ENCODE peak calls at places on chromosomes 1 and 21, in six cellular contexts. I, L, U, T, D and X are unnamed samples.
A peak's percentile ranks its signal among the peaks of the same experiment; 100 is the strongest.

GRCh38 chr1:80318108-80318507 is 1311.6 kb upstream of the ADGRL4 start:
- DNase-seq in I (no peak), L (no peak), U (no peak), T (no peak), D (no peak), X (no peak)

GRCh38 chr1:119136401-119136800 is 4.1 kb downstream of the WARS2 start:
- DNase-seq in I (no peak), L (peak; percentile 18), U (no peak), T (no peak), D (no peak), X (no peak)

GRCh38 chr1:41727749-41728115 is 191.0 kb downstream of the HIVEP3 start:
- DNase-seq in I (no peak), L (no peak), U (peak; percentile 56), T (no peak), D (no peak), X (no peak)

GRCh38 chr1:119327436-119328155 is 41.0 kb upstream of the HAO2 start:
- DNase-seq in I (peak; percentile 16), L (peak; percentile 17), U (peak; percentile 96), T (no peak), D (peak; percentile 74), X (peak; percentile 19)

GRCh38 chr1:220990417-220991337 is 111.4 kb downstream of the HLX start:
- DNase-seq in I (peak; percentile 64), L (peak; percentile 81), U (no peak), T (no peak), D (no peak), X (no peak)

GRCh38 chr1:236154126-236154525 is 11.8 kb downstream of the GPR137B start:
- DNase-seq in I (no peak), L (no peak), U (no peak), T (no peak), D (no peak), X (no peak)

GRCh38 chr1:2326524-2326923 is 64.8 kb downstream of the MORN1 start:
- DNase-seq in I (no peak), L (no peak), U (no peak), T (no peak), D (no peak), X (no peak)

GRCh38 chr1:111507411-111508201 is 4.2 kb upstream of the ADORA3 start:
- DNase-seq in I (peak; percentile 32), L (peak; percentile 54), U (peak; percentile 89), T (peak; percentile 97), D (peak; percentile 86), X (peak; percentile 66)

GRCh38 chr1:164787834-164788231 is 228.8 kb downstream of the PBX1 start:
- DNase-seq in I (no peak), L (no peak), U (no peak), T (no peak), D (no peak), X (no peak)

GRCh38 chr1:196115641-196116040 is 492.6 kb downstream of the KCNT2 start:
- DNase-seq in I (peak; percentile 79), L (peak; percentile 81), U (no peak), T (no peak), D (no peak), X (no peak)

GRCh38 chr1:225437710-225438437 is 10.0 kb upstream of the LBR start:
- DNase-seq in I (peak; percentile 38), L (peak; percentile 57), U (peak; percentile 73), T (no peak), D (peak; percentile 58), X (no peak)

GRCh38 chr1:38028671-38029070 is 16.1 kb downstream of the UTP11 start:
- DNase-seq in I (no peak), L (no peak), U (peak; percentile 51), T (no peak), D (peak; percentile 43), X (no peak)

GRCh38 chr1:67850611-67851075 is 17.4 kb upstream of the GNG12 start:
- DNase-seq in I (peak; percentile 85), L (peak; percentile 92), U (peak; percentile 87), T (no peak), D (no peak), X (no peak)

GRCh38 chr1:55250399-55251075 is 35.4 kb upstream of the USP24 start:
- DNase-seq in I (no peak), L (no peak), U (no peak), T (no peak), D (no peak), X (no peak)

GRCh38 chr1:39407889-39408640 is 83.4 kb upstream of the BMP8A start:
- DNase-seq in I (peak; percentile 18), L (no peak), U (no peak), T (no peak), D (peak; percentile 44), X (no peak)

GRCh38 chr1:84687703-84688460 is 2.4 kb downstream of the SSX2IP start:
- DNase-seq in I (peak; percentile 27), L (no peak), U (no peak), T (peak; percentile 19), D (no peak), X (no peak)

GRCh38 chr1:19840228-19840627 is 25.1 kb upstream of the RNF186 start:
- DNase-seq in I (no peak), L (no peak), U (no peak), T (no peak), D (no peak), X (no peak)

GRCh38 chr21:41763398-41763931 is 3.4 kb downstream of the RIPK4 start:
- DNase-seq in I (no peak), L (no peak), U (no peak), T (no peak), D (no peak), X (no peak)

GRCh38 chr1:154971341-154971998 is 923 bp upstream of the SHC1 start:
- DNase-seq in I (no peak), L (no peak), U (peak; percentile 85), T (no peak), D (no peak), X (no peak)

GRCh38 chr1:17158961-17159360 is 39.7 kb upstream of the PADI2 start:
- DNase-seq in I (no peak), L (no peak), U (no peak), T (no peak), D (no peak), X (no peak)

GRCh38 chr1:10338047-10338446 is 60.8 kb upstream of the PGD start:
- DNase-seq in I (peak; percentile 40), L (peak; percentile 52), U (peak; percentile 69), T (peak; percentile 59), D (peak; percentile 61), X (no peak)

GRCh38 chr21:31173881-31174555 is 135.7 kb upstream of the KRTAP19-8 start:
- DNase-seq in I (no peak), L (peak; percentile 8), U (no peak), T (no peak), D (no peak), X (no peak)

GRCh38 chr1:203173566-203173965 is 2.1 kb downstream of the MYBPH start:
- DNase-seq in I (no peak), L (no peak), U (no peak), T (peak; percentile 19), D (no peak), X (peak; percentile 32)

GRCh38 chr1:118978914-118979701 is 9.0 kb downstream of the TBX15 start:
- DNase-seq in I (no peak), L (no peak), U (no peak), T (no peak), D (no peak), X (no peak)

DNA sequence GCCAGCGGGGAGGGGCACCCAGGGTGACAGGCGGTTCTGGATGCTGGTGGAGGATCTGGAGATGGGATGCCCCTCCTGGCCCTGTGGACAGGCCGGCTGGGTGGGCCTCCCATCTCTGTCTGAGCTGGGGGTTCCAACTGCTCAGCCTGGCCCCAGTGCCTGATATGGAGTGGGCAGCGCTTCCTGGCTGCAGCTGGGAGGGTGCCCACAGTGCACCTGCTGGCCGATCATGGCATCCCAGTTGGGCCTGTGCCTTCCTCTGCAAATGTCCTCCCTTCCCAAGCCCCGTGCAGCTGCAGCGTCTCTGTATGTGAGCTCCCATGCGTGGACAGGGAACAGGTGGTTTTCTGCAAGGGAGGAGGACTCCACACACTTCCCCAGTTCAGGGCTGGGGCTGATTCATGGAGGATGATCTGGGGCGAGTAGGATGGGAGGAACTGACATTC is 2.1 kb downstream of the PFKL start:
- DNase-seq in I (no peak), L (no peak), U (no peak), T (peak; percentile 44), D (no peak), X (no peak)
- TF ChIP-seq CTCF in I (no peak), L (no peak), U (no peak), T (no peak), D (peak; percentile 18), X (no peak)

GRCh38 chr1:7224081-7224534 is 438.9 kb downstream of the CAMTA1 start:
- DNase-seq in I (no peak), L (peak; percentile 15), U (no peak), T (no peak), D (no peak), X (no peak)

GRCh38 chr1:7225711-7226505 is 440.7 kb downstream of the CAMTA1 start:
- DNase-seq in I (no peak), L (no peak), U (no peak), T (no peak), D (no peak), X (no peak)

GRCh38 chr1:7222616-7223015 is 437.4 kb downstream of the CAMTA1 start:
- DNase-seq in I (no peak), L (no peak), U (no peak), T (no peak), D (no peak), X (no peak)

GRCh38 chr1:7223334-7224080 is 438.3 kb downstream of the CAMTA1 start:
- DNase-seq in I (peak; percentile 89), L (peak; percentile 90), U (no peak), T (no peak), D (no peak), X (no peak)

GRCh38 chr1:7224644-7225043 is 439.4 kb downstream of the CAMTA1 start:
- DNase-seq in I (no peak), L (no peak), U (no peak), T (no peak), D (peak; percentile 72), X (no peak)
- TF ChIP-seq CTCF in I (no peak), L (no peak), U (no peak), T (no peak), D (peak; percentile 62), X (no peak)

GRCh38 chr1:23198373-23198772 is 18.9 kb downstream of the HTR1D start:
- DNase-seq in I (peak; percentile 92), L (peak; percentile 95), U (no peak), T (no peak), D (no peak), X (no peak)
- TF ChIP-seq CTCF in I (no peak), L (no peak), U (no peak), T (no peak), D (no peak), X (no peak)

GRCh38 chr1:215566556-215567490 is at the start of gene KCTD3:
- DNase-seq in I (peak; percentile 65), L (peak; percentile 78), U (peak; percentile 89), T (no peak), D (peak; percentile 81), X (peak; percentile 40)
- TF ChIP-seq CTCF in I (no peak), L (no peak), U (no peak), T (no peak), D (no peak), X (no peak)

DNA sequence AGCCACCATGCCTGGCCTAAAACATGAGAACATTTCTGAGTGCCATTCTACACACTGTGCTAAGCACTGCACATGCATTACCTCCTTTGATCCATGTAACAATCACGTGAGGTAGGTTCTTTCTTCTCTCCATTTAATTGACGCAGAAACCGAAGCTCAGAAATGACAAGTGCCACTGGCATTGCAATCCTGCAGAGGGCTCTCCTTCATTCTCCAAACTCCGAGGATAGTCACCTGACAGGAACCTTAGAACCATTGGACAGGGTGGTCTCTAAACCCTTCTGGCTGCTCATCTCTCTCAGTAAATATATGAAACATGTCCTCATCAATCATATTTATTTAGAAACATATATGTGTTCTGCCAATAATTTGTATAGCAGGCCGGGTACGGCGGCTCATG is 167.1 kb upstream of the JUN start:
- DNase-seq in I (no peak), L (no peak), U (no peak), T (no peak), D (no peak), X (no peak)
- TF ChIP-seq CTCF in I (no peak), L (no peak), U (no peak), T (no peak), D (peak; percentile 56), X (no peak)